ENCODE peak calls at places on chromosomes 16 and 17, in ten cellular contexts. E is stimulated activated CD8-positive, alpha-beta memory T cell treated with anti-CD3 and anti-CD28 coated beads, Interleukin-4, amount 100 ng/mL, for 4 hours; J is body of pancreas; T is stimulated activated CD4-positive, alpha-beta T cell treated with anti-CD3 and anti-CD28 coated beads, Interleukin-2, amount 100 ng/mL, for 24 hours; O is MM.1S; U is HFFc6; K is NCI-H460; Z is Ammon's horn; Y is mucosa of descending colon; X is epithelial cell of prostate. N is an unnamed sample.

GRCh38 chr17:47949951-47950350 is 7.7 kb downstream of the PRR15L start:
- DNase-seq in E (no peak), J (peak), T (no peak), O (peak), U (no peak), K (no peak), Z (no peak), Y (peak), X (no peak), N (no peak)

GRCh38 chr17:44900894-44901293 is 1.6 kb upstream of the EFTUD2 start:
- DNase-seq in E (no peak), J (no peak), T (no peak), O (no peak), U (peak), K (no peak), Z (no peak), Y (no peak), X (no peak), N (no peak)

GRCh38 chr16:30417447-30418349 is 10.3 kb downstream of the ZNF771 start:
- DNase-seq in E (peak), J (peak), T (peak), O (peak), U (peak), K (peak), Z (peak), Y (peak), X (peak), N (no peak)

GRCh38 chr17:78659546-78659945 is 82.3 kb upstream of the DNAH17 start:
- DNase-seq in E (no peak), J (no peak), T (no peak), O (no peak), U (no peak), K (no peak), Z (no peak), Y (no peak), X (no peak), N (no peak)

GRCh38 chr17:64180674-64181073 is 50.7 kb upstream of the ERN1 start:
- DNase-seq in E (no peak), J (no peak), T (no peak), O (no peak), U (no peak), K (no peak), Z (no peak), Y (no peak), X (no peak), N (no peak)

GRCh38 chr17:2049333-2050245 is 5.3 kb upstream of the HIC1 start:
- DNase-seq in E (peak), J (peak), T (peak), O (peak), U (peak), K (peak), Z (peak), Y (peak), X (no peak), N (no peak)

GRCh38 chr17:38875477-38876080 is 5.7 kb downstream of the LASP1 start:
- DNase-seq in E (no peak), J (no peak), T (no peak), O (no peak), U (peak), K (no peak), Z (no peak), Y (no peak), X (no peak), N (no peak)

GRCh38 chr16:48559462-48560211 is 50.3 kb downstream of the N4BP1 start:
- DNase-seq in E (no peak), J (no peak), T (no peak), O (no peak), U (no peak), K (no peak), Z (no peak), Y (no peak), X (no peak), N (no peak)

GRCh38 chr17:66945451-66945850 is 19.1 kb upstream of the CACNG4 start:
- DNase-seq in E (no peak), J (no peak), T (no peak), O (no peak), U (no peak), K (no peak), Z (no peak), Y (no peak), X (no peak), N (no peak)

GRCh38 chr17:38706625-38707298 is 1.7 kb downstream of the MLLT6 start:
- DNase-seq in E (no peak), J (no peak), T (peak), O (peak), U (no peak), K (no peak), Z (no peak), Y (peak), X (no peak), N (no peak)

GRCh38 chr16:80034948-80035700 is 434.6 kb upstream of the MAF start:
- DNase-seq in E (no peak), J (no peak), T (no peak), O (no peak), U (no peak), K (no peak), Z (no peak), Y (no peak), X (no peak), N (no peak)

GRCh38 chr16:952321-952720 is 18.5 kb downstream of the LMF1 start:
- DNase-seq in E (no peak), J (no peak), T (no peak), O (no peak), U (no peak), K (no peak), Z (no peak), Y (no peak), X (no peak), N (no peak)

GRCh38 chr17:38558751-38559024 is 47.1 kb downstream of the SRCIN1 start:
- DNase-seq in E (no peak), J (no peak), T (no peak), O (no peak), U (no peak), K (no peak), Z (no peak), Y (no peak), X (no peak), N (no peak)

GRCh38 chr17:18332909-18333489 is 17.9 kb downstream of the SMCR8 start:
- DNase-seq in E (no peak), J (no peak), T (no peak), O (peak), U (peak), K (no peak), Z (no peak), Y (no peak), X (no peak), N (no peak)

GRCh38 chr17:44345497-44346026 is 460 bp downstream of the GRN start:
- DNase-seq in E (peak), J (peak), T (peak), O (peak), U (peak), K (peak), Z (peak), Y (peak), X (no peak), N (peak)

GRCh38 chr17:77352996-77353395 is 212.2 kb downstream of the SEC14L1 start:
- DNase-seq in E (no peak), J (no peak), T (no peak), O (no peak), U (no peak), K (no peak), Z (no peak), Y (no peak), X (no peak), N (no peak)

GRCh38 chr17:5809580-5810188 is 225.4 kb upstream of the NLRP1 start:
- DNase-seq in E (no peak), J (no peak), T (no peak), O (no peak), U (no peak), K (no peak), Z (no peak), Y (no peak), X (no peak), N (no peak)

GRCh38 chr16:24364596-24364995 is 108.5 kb downstream of the CACNG3 start:
- DNase-seq in E (no peak), J (no peak), T (no peak), O (no peak), U (no peak), K (no peak), Z (no peak), Y (no peak), X (no peak), N (no peak)

GRCh38 chr16:14399397-14400284 is 230.4 kb downstream of the PARN start:
- DNase-seq in E (no peak), J (no peak), T (no peak), O (peak), U (peak), K (peak), Z (no peak), Y (no peak), X (no peak), N (no peak)

GRCh38 chr16:30457256-30457655 is 11.6 kb upstream of the SEPHS2 start:
- DNase-seq in E (no peak), J (no peak), T (no peak), O (no peak), U (no peak), K (no peak), Z (no peak), Y (no peak), X (no peak), N (no peak)

GRCh38 chr16:50153648-50154368 is 702 bp downstream of the TENT4B start:
- DNase-seq in E (no peak), J (no peak), T (no peak), O (peak), U (no peak), K (no peak), Z (peak), Y (peak), X (no peak), N (no peak)

GRCh38 chr16:23206986-23207385 is 24.4 kb downstream of the SCNN1G start:
- DNase-seq in E (no peak), J (no peak), T (no peak), O (no peak), U (no peak), K (no peak), Z (no peak), Y (no peak), X (no peak), N (no peak)

GRCh38 chr16:598823-599739 is 9.2 kb downstream of the RAB40C start:
- DNase-seq in E (no peak), J (no peak), T (no peak), O (no peak), U (no peak), K (no peak), Z (no peak), Y (no peak), X (no peak), N (no peak)

GRCh38 chr16:82684246-82684645 is 57.5 kb downstream of the CDH13 start:
- DNase-seq in E (no peak), J (no peak), T (no peak), O (no peak), U (peak), K (no peak), Z (no peak), Y (no peak), X (no peak), N (no peak)

GRCh38 chr16:2284797-2285576 is 17.1 kb upstream of the RNPS1 start:
- DNase-seq in E (no peak), J (no peak), T (no peak), O (no peak), U (no peak), K (no peak), Z (no peak), Y (no peak), X (no peak), N (no peak)

GRCh38 chr16:14284371-14284770 is 213.3 kb downstream of the MRTFB start:
- DNase-seq in E (no peak), J (no peak), T (no peak), O (no peak), U (no peak), K (no peak), Z (no peak), Y (no peak), X (no peak), N (no peak)

GRCh38 chr17:3998436-3998835 is 34.2 kb upstream of the ATP2A3 start:
- DNase-seq in E (no peak), J (no peak), T (no peak), O (no peak), U (no peak), K (no peak), Z (no peak), Y (no peak), X (no peak), N (no peak)

GRCh38 chr17:7130626-7131467 is 16.2 kb upstream of the ASGR2 start:
- DNase-seq in E (no peak), J (no peak), T (no peak), O (no peak), U (no peak), K (no peak), Z (peak), Y (no peak), X (no peak), N (no peak)

GRCh38 chr16:69532761-69533459 is 32.9 kb upstream of the NFAT5 start:
- DNase-seq in E (no peak), J (no peak), T (no peak), O (no peak), U (no peak), K (no peak), Z (no peak), Y (no peak), X (no peak), N (no peak)

GRCh38 chr17:76415786-76416185 is 31.4 kb downstream of the SPHK1 start:
- DNase-seq in E (no peak), J (no peak), T (no peak), O (no peak), U (no peak), K (no peak), Z (no peak), Y (no peak), X (no peak), N (no peak)

GRCh38 chr16:72172105-72173034 is at the start of gene PMFBP1:
- DNase-seq in E (no peak), J (no peak), T (no peak), O (peak), U (peak), K (no peak), Z (peak), Y (no peak), X (peak), N (peak)

GRCh38 chr16:83473109-83473508 is 334.7 kb upstream of the HSBP1 start:
- DNase-seq in E (no peak), J (no peak), T (no peak), O (no peak), U (no peak), K (no peak), Z (peak), Y (no peak), X (no peak), N (no peak)

GRCh38 chr16:53282975-53283946 is 151.0 kb upstream of the RBL2 start:
- DNase-seq in E (no peak), J (no peak), T (no peak), O (peak), U (peak), K (peak), Z (peak), Y (no peak), X (no peak), N (no peak)